ENCODE peak calls at places on chromosome 16, in nine cellular contexts. One of them, this sample, is unnamed.

GRCh38 chr16:77793417-77793816 is 5.1 kb downstream of the VAT1L start:
- DNase-seq in heart left ventricle: no peak
- DNase-seq in stomach: no peak
- DNase-seq in adrenal gland: no peak
- DNase-seq in prostate gland: no peak
- DNase-seq in uterus: no peak
- DNase-seq in HCT116: no peak
- DNase-seq in body of pancreas: no peak
- DNase-seq in IMR-90: no peak
- DNase-seq in this sample: no peak

GRCh38 chr16:73615256-73615655 is 567.3 kb upstream of the ZFHX3 start:
- DNase-seq in heart left ventricle: no peak
- DNase-seq in stomach: no peak
- DNase-seq in adrenal gland: no peak
- DNase-seq in prostate gland: no peak
- DNase-seq in uterus: no peak
- DNase-seq in HCT116: no peak
- DNase-seq in body of pancreas: no peak
- DNase-seq in IMR-90: no peak
- DNase-seq in this sample: no peak

GRCh38 chr16:16861546-16861945 is 482.6 kb downstream of the NPIPA7 start:
- DNase-seq in heart left ventricle: peak; percentile 31
- DNase-seq in stomach: peak; percentile 45
- DNase-seq in adrenal gland: peak; percentile 69
- DNase-seq in prostate gland: peak; percentile 49
- DNase-seq in uterus: no peak
- DNase-seq in HCT116: peak; percentile 18
- DNase-seq in body of pancreas: peak; percentile 53
- DNase-seq in IMR-90: peak; percentile 32
- DNase-seq in this sample: no peak

GRCh38 chr16:84209989-84210388 is 19.0 kb downstream of the ADAD2 start:
- DNase-seq in heart left ventricle: no peak
- DNase-seq in stomach: no peak
- DNase-seq in adrenal gland: no peak
- DNase-seq in prostate gland: no peak
- DNase-seq in uterus: no peak
- DNase-seq in HCT116: peak; percentile 34
- DNase-seq in body of pancreas: no peak
- DNase-seq in IMR-90: peak; percentile 15
- DNase-seq in this sample: no peak

GRCh38 chr16:88782454-88783390 is 2.3 kb downstream of the PIEZO1 start:
- DNase-seq in heart left ventricle: no peak
- DNase-seq in stomach: no peak
- DNase-seq in adrenal gland: peak; percentile 72
- DNase-seq in prostate gland: no peak
- DNase-seq in uterus: peak; percentile 67
- DNase-seq in HCT116: peak; percentile 48
- DNase-seq in body of pancreas: no peak
- DNase-seq in IMR-90: peak; percentile 84
- DNase-seq in this sample: peak; percentile 80

GRCh38 chr16:52546291-52546941 is 527 bp downstream of the TOX3 start:
- DNase-seq in heart left ventricle: no peak
- DNase-seq in stomach: no peak
- DNase-seq in adrenal gland: no peak
- DNase-seq in prostate gland: no peak
- DNase-seq in uterus: no peak
- DNase-seq in HCT116: no peak
- DNase-seq in body of pancreas: no peak
- DNase-seq in IMR-90: no peak
- DNase-seq in this sample: no peak

GRCh38 chr16:8714143-8714542 is 39.7 kb downstream of the ABAT start:
- DNase-seq in heart left ventricle: no peak
- DNase-seq in stomach: no peak
- DNase-seq in adrenal gland: no peak
- DNase-seq in prostate gland: no peak
- DNase-seq in uterus: no peak
- DNase-seq in HCT116: no peak
- DNase-seq in body of pancreas: no peak
- DNase-seq in IMR-90: no peak
- DNase-seq in this sample: no peak

GRCh38 chr16:69839798-69840409 is 77.8 kb downstream of the WWP2 start:
- DNase-seq in heart left ventricle: peak; percentile 68
- DNase-seq in stomach: peak; percentile 76
- DNase-seq in adrenal gland: peak; percentile 45
- DNase-seq in prostate gland: peak; percentile 71
- DNase-seq in uterus: peak; percentile 28
- DNase-seq in HCT116: no peak
- DNase-seq in body of pancreas: peak; percentile 90
- DNase-seq in IMR-90: no peak
- DNase-seq in this sample: no peak

GRCh38 chr16:84308120-84308519 is 13.4 kb downstream of the WFDC1 start:
- DNase-seq in heart left ventricle: peak; percentile 58
- DNase-seq in stomach: peak; percentile 32
- DNase-seq in adrenal gland: no peak
- DNase-seq in prostate gland: no peak
- DNase-seq in uterus: no peak
- DNase-seq in HCT116: peak; percentile 63
- DNase-seq in body of pancreas: peak; percentile 11
- DNase-seq in IMR-90: peak; percentile 34
- DNase-seq in this sample: peak; percentile 81

GRCh38 chr16:50428116-50428515 is 59.3 kb upstream of the BRD7 start:
- DNase-seq in heart left ventricle: no peak
- DNase-seq in stomach: no peak
- DNase-seq in adrenal gland: no peak
- DNase-seq in prostate gland: no peak
- DNase-seq in uterus: no peak
- DNase-seq in HCT116: no peak
- DNase-seq in body of pancreas: no peak
- DNase-seq in IMR-90: no peak
- DNase-seq in this sample: no peak

GRCh38 chr16:72246423-72246822 is 74.5 kb upstream of the PMFBP1 start:
- DNase-seq in heart left ventricle: no peak
- DNase-seq in stomach: no peak
- DNase-seq in adrenal gland: no peak
- DNase-seq in prostate gland: no peak
- DNase-seq in uterus: no peak
- DNase-seq in HCT116: no peak
- DNase-seq in body of pancreas: no peak
- DNase-seq in IMR-90: no peak
- DNase-seq in this sample: no peak

GRCh38 chr16:86083382-86084002 is 184.5 kb downstream of the IRF8 start:
- DNase-seq in heart left ventricle: no peak
- DNase-seq in stomach: no peak
- DNase-seq in adrenal gland: no peak
- DNase-seq in prostate gland: no peak
- DNase-seq in uterus: no peak
- DNase-seq in HCT116: no peak
- DNase-seq in body of pancreas: no peak
- DNase-seq in IMR-90: no peak
- DNase-seq in this sample: peak; percentile 35

GRCh38 chr16:79839450-79839849 is 238.9 kb upstream of the MAF start:
- DNase-seq in heart left ventricle: no peak
- DNase-seq in stomach: no peak
- DNase-seq in adrenal gland: no peak
- DNase-seq in prostate gland: no peak
- DNase-seq in uterus: peak; percentile 65
- DNase-seq in HCT116: no peak
- DNase-seq in body of pancreas: no peak
- DNase-seq in IMR-90: no peak
- DNase-seq in this sample: no peak

GRCh38 chr16:30025156-30025555 is 2.2 kb downstream of the C16orf92 start:
- DNase-seq in heart left ventricle: no peak
- DNase-seq in stomach: no peak
- DNase-seq in adrenal gland: no peak
- DNase-seq in prostate gland: no peak
- DNase-seq in uterus: no peak
- DNase-seq in HCT116: no peak
- DNase-seq in body of pancreas: no peak
- DNase-seq in IMR-90: no peak
- DNase-seq in this sample: no peak

DNA sequence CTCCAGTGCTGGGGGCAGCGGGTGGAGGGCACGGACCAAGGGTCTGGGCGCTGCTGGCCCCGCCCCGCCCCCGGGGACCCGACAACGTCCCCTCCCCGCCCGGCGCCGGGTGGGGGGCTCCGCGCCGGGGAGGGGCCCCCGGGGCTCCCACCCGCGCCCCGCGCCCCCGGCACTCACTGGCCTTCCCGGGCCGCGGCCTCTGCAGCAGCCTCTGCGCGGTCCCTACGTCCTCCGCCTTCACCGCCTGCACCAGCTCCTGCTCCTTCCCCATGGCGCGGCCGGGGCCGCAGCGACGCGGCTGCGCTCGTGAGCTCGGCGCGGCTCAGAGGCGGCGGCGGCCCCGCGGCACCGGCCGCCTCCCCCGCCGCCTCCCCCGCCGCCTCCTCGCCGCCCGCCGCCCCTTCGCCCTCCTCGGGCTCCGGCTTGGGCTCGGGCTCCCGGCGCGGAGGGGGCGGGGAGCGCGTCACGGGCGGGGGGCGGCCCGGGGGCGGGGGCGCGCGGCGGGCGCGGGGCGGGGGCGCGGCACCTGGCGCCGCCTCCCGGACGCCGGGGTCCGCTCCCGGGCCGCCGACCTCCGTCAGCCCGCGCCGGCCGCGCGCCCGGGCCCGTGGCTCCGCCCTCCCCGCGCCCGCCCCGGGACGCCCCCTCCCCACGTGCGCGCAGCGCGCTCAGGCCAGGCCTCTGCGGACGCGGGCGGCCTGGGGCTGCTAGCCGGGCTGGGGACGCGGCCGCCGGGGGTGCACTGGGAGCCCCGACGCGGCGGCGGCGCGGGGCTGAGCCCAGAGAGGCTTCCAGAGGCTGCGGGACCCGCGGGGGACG is at the start of gene CASKIN1:
- DNase-seq in heart left ventricle: no peak
- DNase-seq in stomach: no peak
- DNase-seq in adrenal gland: no peak
- DNase-seq in prostate gland: no peak
- DNase-seq in uterus: no peak
- DNase-seq in HCT116: no peak
- DNase-seq in body of pancreas: no peak
- DNase-seq in IMR-90: no peak
- DNase-seq in this sample: no peak
- H3K27me3 ChIP-seq in heart left ventricle: peaks cover 8% of the 10 kb centered on the region
- H3K27me3 ChIP-seq in stomach: peaks cover 6% of the 10 kb centered on the region
- H3K27me3 ChIP-seq in adrenal gland: peaks cover 14% of the 10 kb centered on the region
- H3K27me3 ChIP-seq in prostate gland: no peaks in the 10 kb centered on the region
- H3K27me3 ChIP-seq in uterus: peaks cover 13% of the 10 kb centered on the region
- H3K27me3 ChIP-seq in HCT116: no peaks in the 10 kb centered on the region
- H3K27me3 ChIP-seq in body of pancreas: no peaks in the 10 kb centered on the region
- H3K27me3 ChIP-seq in IMR-90: peaks cover 65% of the 10 kb centered on the region
- H3K27me3 ChIP-seq in this sample: peaks cover 37% of the 10 kb centered on the region

DNA sequence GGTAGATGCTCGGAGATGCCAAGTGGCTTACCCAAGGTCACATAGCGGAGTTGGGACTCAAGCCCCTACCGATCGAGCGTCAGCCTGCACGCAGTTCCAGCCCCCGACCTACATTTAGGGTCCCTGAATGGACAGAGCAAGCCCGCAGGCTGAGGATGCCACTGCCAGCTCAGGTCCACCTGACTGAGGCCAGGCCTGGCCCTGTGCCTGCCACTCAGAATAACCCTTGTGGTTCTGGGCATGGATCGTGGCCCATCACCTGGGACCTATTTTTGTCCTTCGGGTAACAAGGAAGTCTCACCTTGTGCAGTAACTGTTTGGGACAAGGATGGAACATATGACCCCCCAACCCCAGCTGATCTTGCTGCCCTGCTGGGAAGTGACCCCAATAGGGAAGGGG is 17.1 kb downstream of the CDH16 start:
- DNase-seq in heart left ventricle: peak; percentile 81
- DNase-seq in stomach: no peak
- DNase-seq in adrenal gland: no peak
- DNase-seq in prostate gland: no peak
- DNase-seq in uterus: no peak
- DNase-seq in HCT116: no peak
- DNase-seq in body of pancreas: no peak
- DNase-seq in IMR-90: no peak
- DNase-seq in this sample: peak; percentile 32
- TF ChIP-seq POLR2A in heart left ventricle: no peak
- TF ChIP-seq POLR2A in stomach: no peak
- TF ChIP-seq POLR2A in adrenal gland: no peak
- TF ChIP-seq POLR2A in prostate gland: no peak
- TF ChIP-seq POLR2A in uterus: no peak
- TF ChIP-seq POLR2A in HCT116: no peak
- TF ChIP-seq POLR2A in body of pancreas: no peak
- TF ChIP-seq POLR2A in IMR-90: no peak
- TF ChIP-seq POLR2A in this sample: no peak

DNA sequence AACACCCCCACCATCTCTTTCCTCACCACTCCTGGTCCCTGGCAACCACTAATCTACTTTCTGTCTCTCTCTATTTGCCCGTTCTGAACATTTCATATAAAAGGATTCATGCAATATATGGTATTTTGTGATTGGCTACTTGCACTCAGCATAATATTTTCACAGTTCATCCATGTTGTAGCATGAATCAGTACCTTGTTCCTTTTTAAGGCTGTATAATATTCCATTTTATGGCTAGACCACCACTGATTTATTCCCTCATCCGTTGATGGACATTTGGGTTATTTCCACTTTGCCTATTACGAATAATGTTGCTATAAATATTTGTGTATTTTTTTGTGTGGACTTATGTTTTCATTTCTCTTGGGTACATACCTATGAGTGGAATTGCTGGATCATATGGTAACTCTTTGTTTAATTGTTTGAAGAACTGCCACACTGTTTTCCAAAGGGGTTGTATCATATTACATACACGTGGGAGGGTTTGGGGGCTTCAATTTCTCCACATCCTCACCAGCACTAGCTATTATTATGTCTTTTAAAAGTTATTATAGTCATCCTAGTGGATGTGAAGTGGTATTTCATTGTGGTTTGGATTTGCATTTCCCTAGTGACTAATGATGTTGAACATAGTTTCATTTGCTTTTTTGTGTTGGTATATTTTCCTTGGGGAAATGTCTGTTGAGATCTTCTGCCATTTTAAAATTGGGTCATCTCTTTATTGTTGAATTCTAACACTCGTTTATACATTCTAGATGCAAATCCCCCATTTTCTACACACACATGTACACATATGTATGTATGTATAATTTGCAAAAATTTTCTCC is 26.3 kb downstream of the SEC14L5 start:
- DNase-seq in heart left ventricle: no peak
- DNase-seq in stomach: no peak
- DNase-seq in adrenal gland: no peak
- DNase-seq in prostate gland: no peak
- DNase-seq in uterus: no peak
- DNase-seq in HCT116: no peak
- DNase-seq in body of pancreas: no peak
- DNase-seq in IMR-90: no peak
- DNase-seq in this sample: no peak
- H3K27me3 ChIP-seq in heart left ventricle: peaks cover 17% of the 10 kb centered on the region
- H3K27me3 ChIP-seq in stomach: no peaks in the 10 kb centered on the region
- H3K27me3 ChIP-seq in adrenal gland: peaks cover 11% of the 10 kb centered on the region
- H3K27me3 ChIP-seq in prostate gland: peaks cover 4% of the 10 kb centered on the region
- H3K27me3 ChIP-seq in uterus: no peaks in the 10 kb centered on the region
- H3K27me3 ChIP-seq in HCT116: no peaks in the 10 kb centered on the region
- H3K27me3 ChIP-seq in body of pancreas: peaks cover 3% of the 10 kb centered on the region
- H3K27me3 ChIP-seq in IMR-90: peaks cover 36% of the 10 kb centered on the region
- H3K27me3 ChIP-seq in this sample: peaks cover 23% of the 10 kb centered on the region

DNA sequence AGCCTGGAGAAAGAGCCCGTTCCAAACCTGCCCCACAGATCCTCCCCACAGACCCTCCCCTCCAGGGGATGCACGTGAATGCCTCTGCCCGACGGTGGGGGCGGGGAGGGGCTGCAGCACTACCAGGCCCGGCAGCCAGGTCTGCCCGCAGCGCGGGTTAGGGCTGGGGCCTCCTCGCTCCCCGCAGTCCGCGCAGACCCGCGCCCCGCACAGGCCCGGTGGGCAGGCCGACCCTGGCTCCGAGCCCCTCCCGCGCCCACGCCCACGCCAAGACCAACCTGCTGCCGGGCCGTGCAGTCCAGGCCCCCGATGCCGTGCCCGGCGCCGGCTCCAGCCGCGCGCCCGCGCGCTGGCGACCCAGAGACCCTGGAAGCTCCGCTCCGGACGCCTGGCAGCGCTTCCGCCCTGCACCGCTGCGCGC is at the start of gene RPUSD1:
- DNase-seq in heart left ventricle: no peak
- DNase-seq in stomach: no peak
- DNase-seq in adrenal gland: no peak
- DNase-seq in prostate gland: no peak
- DNase-seq in uterus: no peak
- DNase-seq in HCT116: no peak
- DNase-seq in body of pancreas: no peak
- DNase-seq in IMR-90: no peak
- DNase-seq in this sample: no peak
- TF ChIP-seq POLR2A in heart left ventricle: no peak
- TF ChIP-seq POLR2A in stomach: no peak
- TF ChIP-seq POLR2A in adrenal gland: peak; percentile 51
- TF ChIP-seq POLR2A in prostate gland: no peak
- TF ChIP-seq POLR2A in uterus: peak; percentile 13
- TF ChIP-seq POLR2A in HCT116: no peak
- TF ChIP-seq POLR2A in body of pancreas: no peak
- TF ChIP-seq POLR2A in IMR-90: no peak
- TF ChIP-seq POLR2A in this sample: no peak

This sample was measured in spleen.